ENCODE peak calls at places on chromosome 9, in nine cellular contexts. J, G, L, Y, P, Q, X, N and R are unnamed samples. For H3K4me1 and H3K36me3, the result is how much of the 10 kb centered on the place peaks cover.

GRCh38 chr9:124663046-124663961 is 107.8 kb downstream of the NR6A1 start:
- DNase-seq in J (no peak), G (no peak), L (no peak), Y (no peak), P (no peak), Q (no peak), X (peak), N (no peak), R (no peak)

GRCh38 chr9:69746859-69747560 is 12.8 kb downstream of the PTAR1 start:
- DNase-seq in J (no peak), G (peak), L (no peak), Y (no peak), P (no peak), Q (no peak), X (no peak), N (no peak), R (no peak)

GRCh38 chr9:14298607-14299022 is 15.3 kb downstream of the NFIB start:
- DNase-seq in J (no peak), G (no peak), L (no peak), Y (no peak), P (no peak), Q (no peak), X (peak), N (no peak), R (no peak)

GRCh38 chr9:130042406-130042930 is 521 bp downstream of the FNBP1 start:
- DNase-seq in J (peak), G (no peak), L (peak), Y (peak), P (no peak), Q (no peak), X (no peak), N (peak), R (no peak)

GRCh38 chr9:76988941-76989340 is 30.5 kb upstream of the FOXB2 start:
- DNase-seq in J (no peak), G (no peak), L (no peak), Y (no peak), P (no peak), Q (no peak), X (no peak), N (no peak), R (no peak)

GRCh38 chr9:130118841-130119520 is 53.2 kb upstream of the NCS1 start:
- DNase-seq in J (no peak), G (no peak), L (no peak), Y (no peak), P (no peak), Q (no peak), X (no peak), N (peak), R (no peak)

GRCh38 chr9:2741441-2742158 is 24.3 kb downstream of the KCNV2 start:
- DNase-seq in J (no peak), G (no peak), L (no peak), Y (no peak), P (peak), Q (no peak), X (no peak), N (no peak), R (no peak)

GRCh38 chr9:108512426-108513173 is 343.2 kb downstream of the ACTL7B start:
- DNase-seq in J (no peak), G (no peak), L (no peak), Y (no peak), P (no peak), Q (no peak), X (no peak), N (peak), R (no peak)

GRCh38 chr9:110942522-110942921 is 95.7 kb downstream of the LPAR1 start:
- DNase-seq in J (no peak), G (no peak), L (no peak), Y (no peak), P (no peak), Q (no peak), X (no peak), N (no peak), R (no peak)

GRCh38 chr9:109016132-109016531 is 2.8 kb upstream of the CTNNAL1 start:
- DNase-seq in J (no peak), G (no peak), L (no peak), Y (no peak), P (no peak), Q (no peak), X (no peak), N (no peak), R (no peak)

GRCh38 chr9:80951675-80952074 is 737.7 kb downstream of the TLE1 start:
- DNase-seq in J (no peak), G (no peak), L (no peak), Y (no peak), P (no peak), Q (no peak), X (no peak), N (no peak), R (no peak)

GRCh38 chr9:128684325-128685021 is 4.5 kb upstream of the SET start:
- DNase-seq in J (peak), G (peak), L (peak), Y (peak), P (no peak), Q (peak), X (peak), N (peak), R (peak)

GRCh38 chr9:27426717-27427645 is 97.1 kb upstream of the IFNK start:
- DNase-seq in J (no peak), G (no peak), L (no peak), Y (no peak), P (no peak), Q (no peak), X (no peak), N (peak), R (peak)

GRCh38 chr9:16325966-16326365 is 544.5 kb downstream of the BNC2 start:
- DNase-seq in J (peak), G (no peak), L (no peak), Y (no peak), P (no peak), Q (no peak), X (no peak), N (no peak), R (no peak)

GRCh38 chr9:88741335-88741734 is 206.4 kb downstream of the NXNL2 start:
- DNase-seq in J (no peak), G (peak), L (no peak), Y (no peak), P (peak), Q (no peak), X (no peak), N (peak), R (no peak)

GRCh38 chr9:21993893-21994525 is at the start of gene CDKN2A:
- DNase-seq in J (no peak), G (no peak), L (peak), Y (peak), P (no peak), Q (no peak), X (peak), N (peak), R (no peak)

GRCh38 chr9:17843236-17843635 is 264.4 kb downstream of the SH3GL2 start:
- DNase-seq in J (no peak), G (no peak), L (no peak), Y (no peak), P (no peak), Q (no peak), X (no peak), N (no peak), R (no peak)

GRCh38 chr9:128455849-128456612 is at the start of gene ODF2:
- DNase-seq in J (peak), G (peak), L (peak), Y (peak), P (peak), Q (peak), X (peak), N (peak), R (peak)

GRCh38 chr9:28270156-28270555 is 696.9 kb upstream of the C9orf72 start:
- DNase-seq in J (no peak), G (no peak), L (no peak), Y (no peak), P (no peak), Q (no peak), X (no peak), N (no peak), R (no peak)

GRCh38 chr9:126049896-126050604 is 276.6 kb upstream of the MVB12B start:
- DNase-seq in J (no peak), G (no peak), L (no peak), Y (no peak), P (no peak), Q (no peak), X (no peak), N (no peak), R (no peak)

GRCh38 chr9:7451062-7451461 is 348.5 kb downstream of the DMAC1 start:
- DNase-seq in J (no peak), G (no peak), L (no peak), Y (no peak), P (no peak), Q (no peak), X (no peak), N (no peak), R (no peak)

GRCh38 chr9:114098660-114099522 is at the start of gene KIF12:
- DNase-seq in J (no peak), G (peak), L (peak), Y (peak), P (no peak), Q (peak), X (no peak), N (peak), R (peak)

GRCh38 chr9:70113403-70114022 is 69.9 kb downstream of the MAMDC2 start:
- DNase-seq in J (peak), G (peak), L (peak), Y (peak), P (no peak), Q (peak), X (peak), N (peak), R (peak)

GRCh38 chr9:962023-962422 is 14.4 kb upstream of the DMRT3 start:
- DNase-seq in J (no peak), G (no peak), L (no peak), Y (no peak), P (peak), Q (no peak), X (no peak), N (no peak), R (no peak)

GRCh38 chr9:97387936-97388684 is 23.8 kb upstream of the TDRD7 start:
- DNase-seq in J (no peak), G (peak), L (no peak), Y (no peak), P (no peak), Q (no peak), X (no peak), N (peak), R (no peak)

GRCh38 chr9:36450110-36450732 is 50.2 kb upstream of the RNF38 start:
- DNase-seq in J (no peak), G (peak), L (no peak), Y (no peak), P (no peak), Q (peak), X (peak), N (peak), R (no peak)

GRCh38 chr9:99562263-99562565 is 259.5 kb upstream of the NR4A3 start:
- DNase-seq in J (no peak), G (no peak), L (no peak), Y (no peak), P (no peak), Q (no peak), X (no peak), N (no peak), R (no peak)

GRCh38 chr9:84974790-84975189 is 305.3 kb downstream of the NTRK2 start:
- DNase-seq in J (no peak), G (no peak), L (peak), Y (no peak), P (no peak), Q (no peak), X (no peak), N (no peak), R (no peak)

GRCh38 chr9:89879276-89879675 is 274.5 kb downstream of the GADD45G start:
- DNase-seq in J (peak), G (no peak), L (no peak), Y (peak), P (peak), Q (no peak), X (no peak), N (no peak), R (no peak)

GRCh38 chr9:114805670-114806551 is at the start of gene TNFSF15:
- DNase-seq in J (peak), G (peak), L (peak), Y (peak), P (no peak), Q (peak), X (peak), N (peak), R (no peak)

GRCh38 chr9:92188969-92189781 is 74.0 kb upstream of the SPTLC1 start:
- DNase-seq in J (no peak), G (peak), L (no peak), Y (no peak), P (peak), Q (no peak), X (no peak), N (peak), R (no peak)

DNA sequence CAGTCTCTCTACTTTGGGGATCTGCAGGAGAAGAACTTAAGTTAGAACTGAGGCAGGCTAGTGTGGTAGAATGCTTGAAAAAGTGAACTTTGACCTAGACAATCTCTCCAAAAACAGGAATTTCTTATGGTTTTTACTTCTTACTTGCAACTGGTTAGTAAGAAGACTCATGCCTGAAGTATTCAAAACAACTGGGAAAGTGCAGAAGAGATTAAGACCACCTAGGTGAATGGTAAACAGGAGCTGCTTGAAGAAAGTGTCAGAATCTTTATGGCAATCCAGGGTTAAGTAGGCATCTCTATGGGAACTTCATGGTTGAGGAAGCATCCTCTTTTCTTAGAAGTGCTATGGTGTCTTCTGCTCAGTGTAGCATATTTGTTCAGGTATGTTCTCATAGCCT is 428.6 kb upstream of the TLE4 start:
- DNase-seq in J (no peak), G (no peak), L (no peak), Y (no peak), P (no peak), Q (no peak), X (no peak), N (no peak), R (no peak)
- H3K4me1 ChIP-seq in J (under half), G (under half), L (under half), Y (under half), P (under half), Q (under half), X (under half), N (under half), R (under half)

GRCh38 chr9:136714096-136714875 is 1.9 kb downstream of the DIPK1B start:
- DNase-seq in J (no peak), G (no peak), L (no peak), Y (no peak), P (no peak), Q (no peak), X (peak), N (no peak), R (no peak)
- TF ChIP-seq POLR2AphosphoS5 in J (peak), G (no peak), L (no peak), Y (no peak), P (peak), Q (peak), X (peak), N (no peak), R (no peak)

DNA sequence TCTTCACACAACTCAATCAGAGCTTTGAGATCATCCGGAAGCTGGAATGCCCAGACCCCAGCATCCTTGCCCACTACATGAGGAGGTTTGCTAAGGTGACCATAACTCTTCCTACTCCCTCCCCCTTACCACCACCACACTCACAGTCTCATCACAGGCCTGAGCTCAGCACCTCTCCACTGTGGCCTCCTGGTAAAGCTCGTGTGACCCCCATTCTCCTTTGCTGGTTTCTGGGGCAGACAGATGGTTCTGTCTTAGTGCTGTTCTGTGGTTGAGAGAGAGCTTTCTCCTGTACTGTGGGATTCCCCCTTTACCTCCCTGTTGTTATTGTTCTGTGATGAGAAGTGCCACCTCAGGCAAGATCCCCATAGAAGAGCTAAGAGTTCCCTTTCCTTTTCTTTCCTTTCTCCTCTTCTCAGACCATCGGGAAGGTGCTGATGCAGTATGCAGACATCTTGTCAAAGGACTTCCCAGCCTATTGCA is 92.7 kb upstream of the RUSC2 start:
- DNase-seq in J (no peak), G (no peak), L (no peak), Y (no peak), P (no peak), Q (no peak), X (no peak), N (no peak), R (no peak)
- H3K36me3 ChIP-seq in J (under half), G (under half), L (under half), Y (under half), P (half or more), Q (under half), X (under half), N (under half), R (under half)

DNA sequence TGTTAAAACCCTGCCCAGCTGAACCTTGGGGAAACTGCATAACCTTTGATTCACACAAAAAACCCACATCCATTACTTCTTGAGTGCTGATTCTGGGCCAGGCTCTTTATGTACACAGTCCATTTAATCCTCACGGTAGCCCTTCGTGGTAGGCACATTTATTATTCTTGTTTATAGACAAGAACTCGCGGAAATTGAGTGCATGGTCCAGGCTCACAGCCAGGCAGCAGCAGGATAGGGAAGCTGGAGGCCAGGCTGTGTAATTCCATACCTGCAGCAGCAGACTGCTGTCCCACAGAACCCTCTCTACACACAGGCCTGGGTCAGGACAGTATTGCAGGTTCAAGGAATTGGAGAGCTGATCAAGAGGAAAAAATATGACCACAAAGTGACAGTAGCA is 28.5 kb upstream of the FAM120A start:
- DNase-seq in J (no peak), G (no peak), L (no peak), Y (no peak), P (no peak), Q (peak), X (no peak), N (no peak), R (no peak)
- H3K4me1 ChIP-seq in J (under half), G (under half), L (under half), Y (under half), P (under half), Q (under half), X (under half), N (under half), R (under half)

GRCh38 chr9:37592108-37592951 is at the start of gene TOMM5:
- DNase-seq in J (peak), G (peak), L (peak), Y (peak), P (peak), Q (peak), X (peak), N (peak), R (peak)
- TF ChIP-seq POLR2AphosphoS5 in J (peak), G (peak), L (peak), Y (peak), P (peak), Q (peak), X (peak), N (peak), R (peak)

GRCh38 chr9:131620764-131621520 is 75.6 kb downstream of the PRRT1B start:
- DNase-seq in J (no peak), G (no peak), L (no peak), Y (no peak), P (no peak), Q (no peak), X (no peak), N (no peak), R (no peak)
- H3K36me3 ChIP-seq in J (under half), G (under half), L (under half), Y (half or more), P (half or more), Q (under half), X (under half), N (under half), R (under half)

GRCh38 chr9:134404376-134405358 is 78.4 kb downstream of the RXRA start:
- DNase-seq in J (no peak), G (no peak), L (no peak), Y (no peak), P (no peak), Q (no peak), X (no peak), N (no peak), R (no peak)

GRCh38 chr9:134403292-134403681 is 77.0 kb downstream of the RXRA start:
- DNase-seq in J (no peak), G (no peak), L (no peak), Y (peak), P (no peak), Q (no peak), X (no peak), N (no peak), R (no peak)

GRCh38 chr9:134405527-134405926 is 79.3 kb downstream of the RXRA start:
- DNase-seq in J (no peak), G (no peak), L (no peak), Y (no peak), P (no peak), Q (no peak), X (no peak), N (no peak), R (no peak)

GRCh38 chr9:134402182-134402581 is 75.9 kb downstream of the RXRA start:
- DNase-seq in J (no peak), G (no peak), L (no peak), Y (no peak), P (no peak), Q (no peak), X (no peak), N (no peak), R (no peak)

GRCh38 chr9:134403682-134404301 is 77.5 kb downstream of the RXRA start:
- DNase-seq in J (peak), G (no peak), L (peak), Y (peak), P (peak), Q (no peak), X (peak), N (no peak), R (peak)
- H3K4me1 ChIP-seq in J (half or more), G (under half), L (under half), Y (half or more), P (half or more), Q (under half), X (under half), N (under half), R (under half)